ENCODE peak calls at places on chromosome 6, in seven cellular contexts. G is stomach, B is ovary, U is endothelial cell of umbilical vein, M is IMR-90, X is HCT116, E is testis. F is an unnamed sample.

GRCh38 chr6:117530467-117531242 is 48.2 kb downstream of the DCBLD1 start:
- DNase-seq in G (no peak), B (no peak), U (no peak), M (no peak), X (no peak), E (no peak), F (no peak)

GRCh38 chr6:100346203-100346602 is 118.5 kb downstream of the SIM1 start:
- DNase-seq in G (no peak), B (no peak), U (peak; percentile 55), M (peak; percentile 28), X (no peak), E (no peak), F (no peak)

GRCh38 chr6:7296602-7297001 is 16.4 kb downstream of the SSR1 start:
- DNase-seq in G (no peak), B (no peak), U (no peak), M (no peak), X (no peak), E (no peak), F (no peak)

GRCh38 chr6:50410577-50410976 is 302.7 kb upstream of the TFAP2D start:
- DNase-seq in G (no peak), B (no peak), U (no peak), M (no peak), X (no peak), E (no peak), F (no peak)

GRCh38 chr6:111894272-111894671 is 21.0 kb upstream of the FYN start:
- DNase-seq in G (no peak), B (no peak), U (peak; percentile 55), M (peak; percentile 67), X (no peak), E (no peak), F (no peak)

GRCh38 chr6:15615837-15616236 is 47.0 kb downstream of the DTNBP1 start:
- DNase-seq in G (no peak), B (no peak), U (no peak), M (peak; percentile 40), X (no peak), E (no peak), F (no peak)

GRCh38 chr6:112307707-112308106 is 39.4 kb upstream of the RFPL4B start:
- DNase-seq in G (no peak), B (no peak), U (no peak), M (peak; percentile 53), X (no peak), E (no peak), F (no peak)

GRCh38 chr6:154370545-154370944 is 13.9 kb upstream of the IPCEF1 start:
- DNase-seq in G (no peak), B (no peak), U (peak; percentile 59), M (peak; percentile 58), X (peak; percentile 18), E (peak; percentile 56), F (no peak)

GRCh38 chr6:158819977-158820632 is 937 bp upstream of the EZR start:
- DNase-seq in G (no peak), B (no peak), U (no peak), M (no peak), X (no peak), E (peak; percentile 20), F (no peak)

GRCh38 chr6:101779051-101779844 is 385.7 kb downstream of the GRIK2 start:
- DNase-seq in G (no peak), B (no peak), U (no peak), M (peak; percentile 52), X (no peak), E (no peak), F (no peak)

GRCh38 chr6:120935908-120936307 is 398.4 kb downstream of the TBC1D32 start:
- DNase-seq in G (no peak), B (no peak), U (no peak), M (no peak), X (no peak), E (no peak), F (no peak)

GRCh38 chr6:148430897-148431296 is 88.3 kb downstream of the SASH1 start:
- DNase-seq in G (no peak), B (no peak), U (no peak), M (no peak), X (no peak), E (no peak), F (no peak)

GRCh38 chr6:76886900-76887299 is 576.4 kb downstream of the HTR1B start:
- DNase-seq in G (no peak), B (no peak), U (no peak), M (no peak), X (no peak), E (no peak), F (no peak)

GRCh38 chr6:158660331-158660730 is 10.5 kb downstream of the SYTL3 start:
- DNase-seq in G (peak; percentile 52), B (no peak), U (no peak), M (no peak), X (no peak), E (no peak), F (no peak)

GRCh38 chr6:40947876-40948514 is 91.0 kb downstream of the UNC5CL start:
- DNase-seq in G (no peak), B (no peak), U (peak; percentile 71), M (peak; percentile 90), X (no peak), E (no peak), F (no peak)

GRCh38 chr6:145454006-145454405 is 281.3 kb downstream of the EPM2A start:
- DNase-seq in G (no peak), B (no peak), U (no peak), M (no peak), X (no peak), E (no peak), F (no peak)

GRCh38 chr6:125952764-125953501 is 3.6 kb upstream of the HINT3 start:
- DNase-seq in G (no peak), B (no peak), U (peak; percentile 59), M (peak; percentile 53), X (no peak), E (peak; percentile 25), F (no peak)

GRCh38 chr6:14267885-14268660 is 150.5 kb downstream of the CD83 start:
- DNase-seq in G (no peak), B (no peak), U (no peak), M (no peak), X (no peak), E (no peak), F (no peak)

GRCh38 chr6:14272111-14273085 is 154.8 kb downstream of the CD83 start:
- DNase-seq in G (no peak), B (no peak), U (no peak), M (peak; percentile 42), X (no peak), E (no peak), F (peak; percentile 43)

GRCh38 chr6:14269434-14269833 is 151.9 kb downstream of the CD83 start:
- DNase-seq in G (no peak), B (no peak), U (no peak), M (no peak), X (no peak), E (no peak), F (no peak)

GRCh38 chr6:14270925-14271791 is 153.6 kb downstream of the CD83 start:
- DNase-seq in G (peak; percentile 54), B (no peak), U (no peak), M (peak; percentile 74), X (peak; percentile 99), E (no peak), F (peak; percentile 95)

GRCh38 chr6:14270142-14270893 is 152.7 kb downstream of the CD83 start:
- DNase-seq in G (no peak), B (no peak), U (no peak), M (no peak), X (no peak), E (no peak), F (no peak)
- TF ChIP-seq POLR2A in G (no peak), B (no peak), U (no peak), M (no peak), X (no peak), E (no peak), F (no peak)

GRCh38 chr6:3751730-3752537 is 421 bp upstream of the PXDC1 start:
- DNase-seq in G (peak; percentile 80), B (peak; percentile 93), U (peak; percentile 95), M (peak; percentile 93), X (peak; percentile 24), E (peak; percentile 85), F (peak; percentile 91)

GRCh38 chr6:3749991-3750323 is 1.6 kb downstream of the PXDC1 start:
- DNase-seq in G (peak; percentile 71), B (peak; percentile 82), U (peak; percentile 79), M (peak; percentile 74), X (no peak), E (peak; percentile 74), F (peak; percentile 61)

GRCh38 chr6:3751019-3751729 is at the start of gene PXDC1:
- DNase-seq in G (no peak), B (peak; percentile 67), U (peak; percentile 28), M (no peak), X (no peak), E (no peak), F (no peak)

GRCh38 chr6:3749390-3749978 is 2.0 kb downstream of the PXDC1 start:
- DNase-seq in G (peak; percentile 90), B (peak; percentile 52), U (peak; percentile 46), M (no peak), X (no peak), E (no peak), F (no peak)

DNA sequence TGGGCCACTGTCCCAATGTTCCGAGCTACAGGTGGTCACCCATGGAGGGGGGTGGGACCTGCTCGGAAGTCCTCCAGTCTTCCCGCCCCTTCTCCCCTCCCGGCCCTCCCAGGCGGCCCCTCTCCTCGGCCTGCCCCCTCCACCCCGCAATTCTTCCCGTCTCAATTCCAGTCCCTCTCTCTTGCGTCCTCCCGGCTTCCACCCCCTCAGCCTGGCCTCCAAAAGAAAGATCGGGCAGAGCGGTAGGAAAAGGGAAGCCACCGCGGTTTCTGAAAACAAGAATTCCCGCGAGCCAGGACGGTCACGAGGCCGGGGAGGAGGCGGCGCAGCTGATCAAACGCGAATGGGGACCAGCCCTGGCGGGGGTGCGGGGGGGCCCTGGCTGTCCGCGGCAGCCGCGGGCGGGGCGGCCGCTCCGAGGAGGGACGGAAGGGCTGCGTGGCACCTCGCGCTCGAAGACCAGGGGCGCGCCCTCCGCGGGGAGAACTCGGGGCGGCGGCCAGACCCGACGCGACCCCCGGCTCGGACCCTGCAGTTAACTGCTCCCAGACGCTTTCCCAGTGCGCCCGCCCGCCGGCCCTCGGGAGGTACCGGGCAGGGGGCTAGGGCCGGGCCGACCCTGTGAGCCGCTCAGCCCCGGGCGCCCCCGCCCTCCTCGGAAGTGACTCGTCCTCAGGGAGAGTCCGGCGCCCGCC is 1.0 kb downstream of the PXDC1 start:
- DNase-seq in G (peak; percentile 87), B (peak; percentile 88), U (peak; percentile 70), M (peak; percentile 72), X (no peak), E (peak; percentile 91), F (peak; percentile 78)
- TF ChIP-seq POLR2A in G (no peak), B (peak; percentile 67), U (peak; percentile 27), M (peak; percentile 44), X (no peak), E (peak; percentile 30), F (peak; percentile 41)

DNA sequence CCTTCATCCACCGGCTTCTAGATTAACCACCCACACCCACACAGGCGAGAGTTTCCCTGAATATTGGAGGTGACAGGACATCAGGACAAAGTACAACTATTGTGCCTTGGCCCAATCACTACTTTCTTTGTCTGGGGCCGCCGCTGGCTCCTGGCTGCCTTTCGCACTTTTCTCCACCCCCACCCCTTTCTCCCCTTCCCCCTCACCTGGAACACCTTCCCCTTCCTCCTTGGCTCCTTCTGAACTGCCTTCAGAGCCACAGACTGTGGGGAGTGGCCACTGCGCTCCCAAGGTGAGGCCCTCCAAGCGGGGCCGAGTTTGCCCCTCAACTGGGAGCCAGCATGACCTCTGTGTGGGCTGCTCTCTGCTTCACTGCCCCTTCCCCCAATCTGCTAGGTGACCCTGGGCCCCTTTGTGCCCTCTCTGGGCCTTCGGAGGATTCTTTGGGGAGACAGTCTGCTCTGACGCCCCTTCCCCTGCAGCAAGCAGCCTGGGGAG is 3.0 kb upstream of the VEGFA start:
- DNase-seq in G (peak; percentile 56), B (no peak), U (no peak), M (no peak), X (no peak), E (no peak), F (no peak)
- TF ChIP-seq POLR2A in G (no peak), B (no peak), U (no peak), M (no peak), X (no peak), E (no peak), F (no peak)

GRCh38 chr6:53794720-53795253 is at the start of gene LRRC1:
- DNase-seq in G (peak; percentile 95), B (peak; percentile 95), U (peak; percentile 95), M (peak; percentile 88), X (peak; percentile 86), E (peak; percentile 94), F (peak; percentile 91)
- TF ChIP-seq POLR2A in G (no peak), B (peak; percentile 40), U (peak; percentile 83), M (peak; percentile 33), X (peak; percentile 20), E (no peak), F (peak; percentile 84)